ENCODE peak calls at places on chromosome 2, in five cellular contexts. P is HEK293T, V is coronary artery, I is epithelial cell of esophagus, S is cardiac muscle cell. O is an unnamed sample.

GRCh38 chr2:210667726-210668125 is 111.3 kb downstream of the CPS1 start:
- DNase-seq in P (no peak), V (no peak), I (no peak), S (no peak), O (no peak)

GRCh38 chr2:8987413-8987812 is 16.1 kb downstream of the MBOAT2 start:
- DNase-seq in P (no peak), V (no peak), I (no peak), S (no peak), O (peak; percentile 27)

GRCh38 chr2:37192551-37192950 is 3.7 kb upstream of the CEBPZOS start:
- DNase-seq in P (no peak), V (no peak), I (no peak), S (no peak), O (no peak)

GRCh38 chr2:221443631-221444030 is 128.5 kb downstream of the EPHA4 start:
- DNase-seq in P (no peak), V (no peak), I (no peak), S (no peak), O (no peak)

GRCh38 chr2:202671317-202672035 is 36.7 kb downstream of the FAM117B start:
- DNase-seq in P (no peak), V (no peak), I (peak; percentile 8), S (no peak), O (no peak)

GRCh38 chr2:118738524-118739308 is 108.7 kb downstream of the EN1 start:
- DNase-seq in P (no peak), V (no peak), I (peak; percentile 96), S (no peak), O (peak; percentile 52)

GRCh38 chr2:233413529-233414272 is 59.4 kb downstream of the DGKD start:
- DNase-seq in P (no peak), V (peak; percentile 90), I (peak; percentile 84), S (no peak), O (peak; percentile 13)

GRCh38 chr2:5360081-5360480 is 332.1 kb upstream of the SOX11 start:
- DNase-seq in P (no peak), V (no peak), I (no peak), S (no peak), O (no peak)

GRCh38 chr2:98108110-98108509 is 21.1 kb downstream of the VWA3B start:
- DNase-seq in P (no peak), V (no peak), I (no peak), S (no peak), O (no peak)

GRCh38 chr2:236512902-236513433 is 56.7 kb upstream of the ACKR3 start:
- DNase-seq in P (peak; percentile 54), V (no peak), I (peak; percentile 69), S (peak; percentile 72), O (peak; percentile 26)

O was measured in trophoblast cell.